ENCODE peak calls at places on chromosomes 1 and 21, in seven cellular contexts. D is IMR-90, I is fibroblast of pulmonary artery, P is HL-60, W is stomach, J is psoas muscle, F is ovary. H is an unnamed sample.

GRCh38 chr1:62234709-62235108 is 40.1 kb downstream of the L1TD1 start:
- DNase-seq in I (no peak), F (no peak), P (no peak), D (no peak), W (no peak), J (no peak), H (no peak)

GRCh38 chr1:54010415-54011117 is 7.4 kb downstream of the LDLRAD1 start:
- DNase-seq in W (peak; percentile 17), D (no peak), J (no peak), F (no peak), I (no peak), P (no peak), H (no peak)

GRCh38 chr21:44289381-44290010 is 3.8 kb downstream of the AIRE start:
- DNase-seq in J (peak; percentile 42), I (no peak), F (no peak), P (no peak), D (no peak), W (no peak), H (no peak)

GRCh38 chr1:97934491-97934890 is 13.7 kb upstream of the DPYD start:
- DNase-seq in D (no peak), W (no peak), P (no peak), J (no peak), F (no peak), I (no peak), H (no peak)

GRCh38 chr1:100430368-100430767 is 78.1 kb downstream of the CDC14A start:
- DNase-seq in F (no peak), D (no peak), W (peak; percentile 43), I (no peak), J (no peak), P (no peak), H (no peak)

GRCh38 chr21:37233551-37234146 is 33.5 kb downstream of the VPS26C start:
- DNase-seq in F (no peak), I (no peak), D (no peak), J (no peak), P (no peak), W (no peak), H (no peak)

GRCh38 chr21:42843021-42843420 is 36.3 kb downstream of the WDR4 start:
- DNase-seq in W (no peak), P (no peak), I (no peak), J (no peak), D (no peak), F (peak; percentile 18), H (no peak)

GRCh38 chr1:224317383-224318045 is 12.5 kb downstream of the NVL start:
- DNase-seq in D (no peak), F (no peak), W (no peak), I (no peak), P (no peak), J (no peak), H (no peak)

GRCh38 chr21:45310446-45310845 is 22.8 kb upstream of the POFUT2 start:
- DNase-seq in P (no peak), D (no peak), I (no peak), W (no peak), J (no peak), F (no peak), H (no peak)

GRCh38 chr1:36446261-36446660 is 4.0 kb downstream of the OSCP1 start:
- DNase-seq in D (no peak), J (no peak), P (no peak), F (no peak), I (no peak), W (no peak), H (no peak)

GRCh38 chr1:155037851-155038441 is 4.3 kb downstream of the DCST1 start:
- DNase-seq in I (no peak), F (no peak), J (no peak), P (no peak), D (no peak), W (no peak), H (no peak)

GRCh38 chr21:42785666-42786427 is 93.5 kb downstream of the WDR4 start:
- DNase-seq in W (no peak), J (no peak), P (no peak), I (no peak), F (no peak), D (no peak), H (no peak)

GRCh38 chr21:41634858-41635257 is 126.9 kb upstream of the TMPRSS2 start:
- DNase-seq in F (no peak), W (no peak), P (no peak), I (peak; percentile 39), J (no peak), D (peak; percentile 89), H (peak; percentile 75)

GRCh38 chr1:162956922-162957321 is 95.9 kb upstream of the CCDC190 start:
- DNase-seq in W (no peak), D (peak; percentile 54), J (no peak), P (no peak), I (peak; percentile 26), F (no peak), H (no peak)

GRCh38 chr21:39610705-39611104 is 2.0 kb upstream of the B3GALT5 start:
- DNase-seq in W (no peak), F (no peak), P (no peak), J (no peak), I (no peak), D (no peak), H (no peak)

GRCh38 chr1:89938171-89939055 is 56.5 kb upstream of the ZNF326 start:
- DNase-seq in W (no peak), J (no peak), D (peak; percentile 48), I (peak; percentile 49), F (no peak), P (no peak), H (peak; percentile 54)

GRCh38 chr21:31557421-31557955 is 102.0 kb upstream of the SOD1 start:
- DNase-seq in I (no peak), F (peak; percentile 33), P (no peak), D (no peak), W (peak; percentile 26), J (no peak), H (no peak)

GRCh38 chr1:90716552-90717355 is at the start of gene BARHL2:
- DNase-seq in D (no peak), J (no peak), W (no peak), I (no peak), F (no peak), P (no peak), H (no peak)

DNA sequence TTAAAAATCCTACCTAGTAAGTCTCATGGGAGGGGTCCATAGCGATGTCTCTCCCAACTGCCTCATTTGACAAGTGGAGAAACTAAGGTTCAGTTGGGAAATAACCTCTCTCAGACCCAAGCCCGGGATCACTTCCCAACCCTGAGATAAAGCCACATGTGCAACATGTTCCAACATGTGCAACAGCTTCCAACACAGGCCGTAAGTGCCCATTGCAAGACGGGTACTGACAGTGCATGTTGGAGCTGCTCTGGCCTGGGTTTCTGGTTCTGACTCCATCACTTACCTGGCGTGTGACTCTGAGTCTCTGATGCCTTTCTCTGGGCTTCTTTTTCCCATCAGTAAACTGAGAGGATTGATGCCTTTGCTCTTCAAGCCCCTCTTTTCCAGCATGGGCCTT is 38.0 kb upstream of the FOXO6 start:
- DNase-seq in I (no peak), F (no peak), J (no peak), W (no peak), P (no peak), D (no peak), H (no peak)
- TF ChIP-seq CTCF in I (no peak), F (no peak), J (no peak), W (no peak), P (no peak), D (no peak), H (no peak)

GRCh38 chr1:39458991-39459390 is 32.4 kb upstream of the BMP8A start:
- DNase-seq in I (no peak), J (no peak), D (no peak), F (no peak), P (no peak), W (no peak), H (no peak)

GRCh38 chr1:39462074-39462473 is 29.4 kb upstream of the BMP8A start:
- DNase-seq in D (peak; percentile 87), F (no peak), J (no peak), P (no peak), W (no peak), I (no peak), H (no peak)
- H3K4me3 ChIP-seq in D (no peak overlapping the region), F (no peak overlapping the region), J (no peak overlapping the region), P (no peak overlapping the region), W (no peak overlapping the region), I (no peak overlapping the region), H (no peak overlapping the region)

DNA sequence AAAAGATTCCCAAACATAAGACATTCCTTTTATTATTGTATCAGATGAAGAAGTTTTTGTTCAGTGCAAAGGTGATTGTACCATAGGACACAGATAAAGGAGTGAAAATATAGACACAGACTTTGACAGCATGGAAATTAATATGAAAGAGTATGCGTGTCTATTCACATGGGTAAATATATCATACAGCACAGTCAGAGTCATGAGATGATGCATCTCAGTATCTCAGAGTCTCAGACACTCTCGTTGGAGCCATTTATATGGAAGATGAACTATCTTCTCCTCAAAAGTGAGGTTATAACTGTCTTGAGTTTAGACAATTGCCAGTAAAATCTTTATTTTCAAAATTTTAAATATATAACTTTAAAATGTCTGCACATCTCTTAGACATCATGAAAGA is 158.4 kb upstream of the C8B start:
- DNase-seq in I (no peak), D (no peak), P (no peak), F (no peak), W (no peak), J (no peak), H (no peak)
- TF ChIP-seq CTCF in I (no peak), D (no peak), P (no peak), F (no peak), W (no peak), J (no peak), H (no peak)

GRCh38 chr1:209655832-209656231 is 3.6 kb upstream of the LAMB3 start:
- DNase-seq in I (no peak), P (no peak), J (no peak), F (no peak), D (no peak), W (peak; percentile 61), H (no peak)
- H3K4me3 ChIP-seq in I (no peak overlapping the region), P (no peak overlapping the region), J (no peak overlapping the region), F (no peak overlapping the region), D (no peak overlapping the region), W (no peak overlapping the region), H (no peak overlapping the region)

DNA sequence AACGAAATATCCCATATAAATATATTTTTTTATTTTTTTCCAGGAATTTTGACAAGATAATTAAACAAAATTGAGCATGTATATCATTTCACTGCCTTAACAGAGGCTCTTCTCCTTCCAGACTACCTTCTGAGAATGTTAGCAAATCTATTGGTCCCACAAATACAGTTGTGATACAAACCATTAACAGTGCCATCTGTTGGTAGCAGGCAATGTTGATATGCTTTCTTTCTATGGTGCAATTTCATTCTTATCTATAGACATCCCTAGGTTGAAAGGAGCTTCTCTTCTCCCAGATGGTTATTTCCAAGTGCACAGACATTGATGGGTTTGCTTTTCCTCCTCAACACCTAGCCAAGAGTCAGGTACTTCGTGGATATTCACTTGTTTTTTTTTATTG is 303.6 kb downstream of the USH2A start:
- DNase-seq in F (no peak), D (peak; percentile 50), J (no peak), W (no peak), P (no peak), I (peak; percentile 50), H (peak; percentile 60)
- TF ChIP-seq CTCF in F (no peak), D (peak; percentile 61), J (no peak), W (no peak), P (peak; percentile 42), I (peak; percentile 61), H (peak; percentile 72)

DNA sequence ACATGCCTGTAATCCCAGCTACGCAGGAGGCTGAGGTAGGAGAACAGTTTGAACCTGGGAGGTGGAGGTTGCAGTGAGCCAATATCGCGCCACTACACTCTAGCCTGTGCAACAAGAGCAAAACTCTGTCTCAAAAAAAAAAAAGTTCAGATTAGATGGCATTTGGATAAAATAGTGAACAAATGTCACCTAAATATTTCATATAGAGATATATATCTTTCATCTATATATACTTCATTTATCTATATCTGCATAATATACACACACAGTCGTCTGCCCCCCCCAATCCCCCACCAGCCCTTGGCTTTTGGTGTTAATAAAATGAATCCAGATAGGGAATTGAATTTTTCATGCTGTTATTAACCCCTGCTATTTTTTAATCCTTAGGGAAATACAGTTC is 5.0 kb downstream of the PPP1R15B start:
- DNase-seq in D (no peak), P (no peak), W (no peak), J (no peak), F (no peak), I (no peak), H (no peak)
- H3K4me3 ChIP-seq in D (peak overlapping the region; percentile 19), P (peak overlapping the region; percentile 71), W (peak overlapping the region; percentile 95), J (peak overlapping the region; percentile 93), F (peak overlapping the region; percentile 86), I (peak overlapping the region; percentile 98), H (peak overlapping the region; percentile 99)